ENCODE peak calls at places on chromosome 5, in four cellular contexts. R is K562, U is HCT116, X is HepG2. L is an unnamed sample.

GRCh38 chr5:166781729-166782128 is 1509.7 kb upstream of the WWC1 start:
- DNase-seq in X (no peak), R (no peak), U (no peak), L (no peak)

GRCh38 chr5:137888875-137889759 is at the start of gene PKD2L2:
- DNase-seq in X (no peak), R (peak), U (no peak), L (peak)

GRCh38 chr5:54446169-54446786 is 9.2 kb upstream of the HSPB3 start:
- DNase-seq in R (no peak), X (no peak), U (no peak), L (no peak)

GRCh38 chr5:32190094-32190493 is 16.0 kb upstream of the GOLPH3 start:
- DNase-seq in U (no peak), R (no peak), X (no peak), L (no peak)

GRCh38 chr5:10227396-10227795 is 22.3 kb downstream of the ATPSCKMT start:
- DNase-seq in R (no peak), U (no peak), X (no peak), L (no peak)

GRCh38 chr5:76602094-76602726 is 21.0 kb downstream of the F2RL2 start:
- DNase-seq in R (no peak), X (no peak), U (no peak), L (no peak)

GRCh38 chr5:142360607-142361120 is 35.8 kb upstream of the SPRY4 start:
- DNase-seq in U (peak), R (no peak), X (peak), L (peak)

GRCh38 chr5:142971296-142972013 is 201.3 kb downstream of the ARHGAP26 start:
- DNase-seq in R (no peak), U (no peak), X (no peak), L (no peak)

GRCh38 chr5:133423618-133424282 is 188.6 kb downstream of the FSTL4 start:
- DNase-seq in R (peak), U (peak), X (peak), L (peak)

GRCh38 chr5:157819502-157820125 is 39.3 kb downstream of the CLINT1 start:
- DNase-seq in X (peak), U (no peak), R (no peak), L (no peak)

GRCh38 chr5:139246394-139246793 is 47.1 kb upstream of the MATR3 start:
- DNase-seq in U (no peak), X (no peak), R (peak), L (no peak)

GRCh38 chr5:15575566-15576195 is 75.7 kb downstream of the FBXL7 start:
- DNase-seq in X (no peak), R (no peak), U (no peak), L (no peak)

GRCh38 chr5:138029944-138030343 is 2.9 kb downstream of the FAM13B start:
- DNase-seq in R (no peak), U (no peak), X (no peak), L (no peak)

GRCh38 chr5:63011158-63011557 is 432.5 kb downstream of the LRRC70 start:
- DNase-seq in X (no peak), R (no peak), U (no peak), L (no peak)

GRCh38 chr5:140345919-140346347 is 470 bp downstream of the HBEGF start:
- DNase-seq in X (peak), U (no peak), R (peak), L (peak)

GRCh38 chr5:26329562-26330189 is 708.7 kb downstream of the CDH9 start:
- DNase-seq in R (no peak), U (no peak), X (no peak), L (peak)

GRCh38 chr5:80172067-80172690 is 83.7 kb downstream of the SERINC5 start:
- DNase-seq in R (no peak), X (no peak), U (no peak), L (no peak)

GRCh38 chr5:135189024-135189423 is 155.0 kb upstream of the PITX1 start:
- DNase-seq in R (no peak), U (no peak), X (no peak), L (no peak)

GRCh38 chr5:171520300-171521170 is 101.1 kb downstream of the FGF18 start:
- DNase-seq in U (no peak), X (no peak), R (no peak), L (no peak)

GRCh38 chr5:180389252-180390101 is 36.3 kb upstream of the GFPT2 start:
- DNase-seq in R (no peak), X (no peak), U (no peak), L (no peak)

GRCh38 chr5:147348046-147348445 is 113.2 kb downstream of the STK32A start:
- DNase-seq in U (no peak), R (no peak), X (no peak), L (no peak)

GRCh38 chr5:107418071-107418470 is 252.7 kb downstream of the EFNA5 start:
- DNase-seq in R (no peak), U (no peak), X (no peak), L (no peak)

GRCh38 chr5:146919304-146919703 is 40.7 kb upstream of the PPP2R2B start:
- DNase-seq in U (no peak), R (no peak), X (no peak), L (no peak)

GRCh38 chr5:81006955-81007636 is 46.9 kb downstream of the RASGRF2 start:
- DNase-seq in R (no peak), U (no peak), X (no peak), L (no peak)

GRCh38 chr5:33969572-33970452 is 14.7 kb downstream of the SLC45A2 start:
- DNase-seq in X (peak), U (peak), R (no peak), L (peak)

GRCh38 chr5:154274828-154275185 is 84.3 kb downstream of the GALNT10 start:
- DNase-seq in X (no peak), U (no peak), R (no peak), L (no peak)

GRCh38 chr5:159504857-159505304 is 174.6 kb upstream of the IL12B start:
- DNase-seq in X (no peak), U (no peak), R (no peak), L (no peak)

GRCh38 chr5:73238873-73239272 is 65.9 kb downstream of the TMEM174 start:
- DNase-seq in X (no peak), U (no peak), R (no peak), L (no peak)

GRCh38 chr5:96572864-96573512 is 89.2 kb upstream of the CAST start:
- DNase-seq in U (no peak), R (no peak), X (no peak), L (peak)

GRCh38 chr5:71456362-71456743 is 902 bp downstream of the BDP1 start:
- DNase-seq in R (no peak), U (no peak), X (no peak), L (no peak)

GRCh38 chr5:40404613-40405012 is 275.1 kb upstream of the PTGER4 start:
- DNase-seq in R (no peak), U (no peak), X (no peak), L (no peak)

GRCh38 chr5:40405230-40405629 is 274.5 kb upstream of the PTGER4 start:
- DNase-seq in U (no peak), R (no peak), X (no peak), L (no peak)

GRCh38 chr5:40409600-40409999 is 270.1 kb upstream of the PTGER4 start:
- DNase-seq in X (no peak), R (no peak), U (no peak), L (no peak)

GRCh38 chr5:40406426-40407211 is 273.1 kb upstream of the PTGER4 start:
- DNase-seq in R (no peak), U (no peak), X (peak), L (no peak)

GRCh38 chr5:40405985-40406384 is 273.7 kb upstream of the PTGER4 start:
- DNase-seq in R (no peak), U (no peak), X (no peak), L (no peak)
- TF ChIP-seq TCF7L2 in R (no peak), U (no peak), X (no peak), L (no peak)

GRCh38 chr5:141211-141610 is 49.2 kb downstream of the PLEKHG4B start:
- DNase-seq in R (no peak), U (no peak), X (no peak), L (no peak)
- H3K27ac ChIP-seq in R (no peak), U (no peak), X (no peak), L (no peak)

DNA sequence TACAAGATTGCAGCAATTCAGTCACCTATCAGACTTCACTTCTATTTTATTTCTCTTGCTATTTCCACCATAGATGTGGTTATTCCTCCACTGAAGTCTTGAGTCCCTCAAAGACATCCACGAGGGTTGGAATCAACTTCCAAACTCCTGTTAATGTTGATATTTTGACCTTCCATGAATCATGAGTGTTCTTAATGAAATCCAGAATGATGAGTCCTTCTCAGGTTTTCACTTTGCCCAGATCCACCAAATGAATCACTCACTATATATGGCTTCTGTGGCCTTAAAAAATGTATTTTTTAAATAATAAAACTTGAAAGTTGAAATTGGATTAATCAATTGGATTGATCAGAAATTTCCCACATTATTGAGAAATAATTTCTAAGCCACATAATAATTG is 1821.0 kb downstream of the EFNA5 start:
- DNase-seq in R (no peak), U (no peak), X (no peak), L (no peak)
- TF ChIP-seq TCF7L2 in R (no peak), U (no peak), X (no peak), L (no peak)

DNA sequence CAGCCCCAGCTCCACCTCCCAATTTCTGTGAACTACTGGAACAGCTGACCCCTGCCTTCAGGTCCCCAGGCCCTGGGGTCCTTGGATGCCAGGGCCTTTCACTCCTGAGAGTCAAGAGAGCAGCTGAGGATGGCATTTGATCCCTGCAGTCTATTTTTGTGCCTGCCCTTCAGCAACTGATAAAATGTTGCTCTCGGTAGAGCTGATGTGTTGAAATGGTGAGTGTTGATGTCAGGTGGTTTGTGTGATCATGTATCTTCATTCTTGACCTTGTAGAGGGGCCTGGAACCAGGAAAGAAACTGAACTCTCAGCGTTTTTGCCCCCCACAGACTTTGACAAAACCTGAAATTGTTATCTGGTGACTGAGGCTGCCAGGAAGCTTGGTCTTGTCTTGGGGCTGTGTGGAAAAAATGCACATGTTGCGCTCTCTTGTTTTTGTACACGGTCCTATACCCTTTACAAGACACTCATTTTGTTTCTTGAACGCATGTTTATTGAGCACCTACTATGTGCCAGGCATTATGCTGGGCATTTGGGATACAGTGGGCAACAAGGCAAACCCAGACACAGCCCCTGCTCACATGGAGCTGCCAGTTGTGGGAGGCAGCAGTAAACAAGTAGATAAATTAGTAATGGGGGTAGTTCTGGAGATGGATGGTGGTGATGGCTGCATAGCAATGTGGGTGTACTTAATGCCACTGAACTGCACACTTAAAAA is 78.3 kb downstream of the PPARGC1B start:
- DNase-seq in U (no peak), R (no peak), X (no peak), L (no peak)
- H3K27ac ChIP-seq in U (no peak), R (peak), X (no peak), L (no peak)